ENCODE peak calls at places on chromosomes 6 and 20, in six cellular contexts. D is OCI-LY7; A is CD4-positive, alpha-beta T cell; T is NCI-H1417; E is NCI-H146; P is activated B cell treated with CpG ODN at 0.5 μM for 24 hours. J is an unnamed sample.

GRCh38 chr6:163777706-163778105 is 363.2 kb downstream of the QKI start:
- DNase-seq in D (no peak), A (no peak), T (no peak), E (no peak), P (no peak), J (no peak)

GRCh38 chr20:50221501-50222323 is 31.1 kb downstream of the CEBPB start:
- DNase-seq in D (no peak), A (no peak), T (no peak), E (no peak), P (no peak), J (peak; percentile 91)

GRCh38 chr6:116672306-116672705 is 3.7 kb upstream of the ZUP1 start:
- DNase-seq in D (no peak), A (no peak), T (no peak), E (no peak), P (no peak), J (no peak)

GRCh38 chr20:43812216-43812615 is 85.4 kb upstream of the GTSF1L start:
- DNase-seq in D (no peak), A (no peak), T (no peak), E (no peak), P (no peak), J (no peak)

GRCh38 chr6:31970604-31971271 is 1.2 kb downstream of the DXO start:
- DNase-seq in D (no peak), A (no peak), T (peak; percentile 69), E (peak; percentile 15), P (no peak), J (peak; percentile 23)

GRCh38 chr6:72649032-72649984 is 27.4 kb downstream of the KCNQ5 start:
- DNase-seq in D (no peak), A (no peak), T (no peak), E (no peak), P (no peak), J (peak; percentile 90)

GRCh38 chr20:35820715-35821114 is 48.9 kb downstream of the PHF20 start:
- DNase-seq in D (no peak), A (no peak), T (no peak), E (no peak), P (no peak), J (peak; percentile 37)

GRCh38 chr6:170281331-170282292 is 9.3 kb downstream of the DLL1 start:
- DNase-seq in D (no peak), A (no peak), T (peak; percentile 47), E (no peak), P (no peak), J (no peak)

GRCh38 chr6:170158296-170159039 is 132.4 kb downstream of the DLL1 start:
- DNase-seq in D (no peak), A (no peak), T (no peak), E (no peak), P (no peak), J (no peak)

GRCh38 chr6:154245542-154245941 is 111.1 kb downstream of the IPCEF1 start:
- DNase-seq in D (no peak), A (no peak), T (no peak), E (no peak), P (no peak), J (no peak)

GRCh38 chr20:9458075-9458818 is 56.1 kb upstream of the LAMP5 start:
- DNase-seq in D (peak; percentile 28), A (no peak), T (peak; percentile 11), E (peak; percentile 56), P (no peak), J (peak; percentile 64)

GRCh38 chr6:456887-457286 is 65.3 kb downstream of the IRF4 start:
- DNase-seq in D (no peak), A (no peak), T (no peak), E (no peak), P (no peak), J (no peak)

GRCh38 chr20:16764560-16764959 is 16.4 kb downstream of the OTOR start:
- DNase-seq in D (no peak), A (no peak), T (no peak), E (no peak), P (no peak), J (no peak)

GRCh38 chr6:84553527-84553926 is 210.9 kb downstream of the TBX18 start:
- DNase-seq in D (no peak), A (no peak), T (no peak), E (no peak), P (no peak), J (peak; percentile 20)

GRCh38 chr6:3296537-3297453 is 38.0 kb downstream of the PSMG4 start:
- DNase-seq in D (no peak), A (no peak), T (peak; percentile 58), E (no peak), P (no peak), J (no peak)

GRCh38 chr6:43695967-43696291 is 8.3 kb upstream of the MRPS18A start:
- DNase-seq in D (no peak), A (no peak), T (no peak), E (no peak), P (no peak), J (no peak)

GRCh38 chr6:128427139-128427538 is 93.3 kb downstream of the PTPRK start:
- DNase-seq in D (no peak), A (no peak), T (no peak), E (no peak), P (no peak), J (no peak)

GRCh38 chr6:24139080-24139479 is 13.1 kb downstream of the NRSN1 start:
- DNase-seq in D (no peak), A (no peak), T (no peak), E (no peak), P (no peak), J (no peak)

GRCh38 chr20:38730989-38731737 is 6.9 kb downstream of the SLC32A1 start:
- DNase-seq in D (peak; percentile 81), A (peak; percentile 68), T (peak; percentile 93), E (peak; percentile 87), P (peak; percentile 68), J (peak; percentile 59)

GRCh38 chr6:121835662-121836061 is 400.2 kb downstream of the GJA1 start:
- DNase-seq in D (no peak), A (no peak), T (no peak), E (no peak), P (no peak), J (no peak)

GRCh38 chr6:165746331-165746730 is 83.3 kb upstream of the PDE10A start:
- DNase-seq in D (no peak), A (no peak), T (no peak), E (no peak), P (no peak), J (no peak)

GRCh38 chr6:56595490-56596122 is 47.1 kb downstream of the DST start:
- DNase-seq in D (peak; percentile 73), A (peak; percentile 22), T (peak; percentile 79), E (peak; percentile 61), P (no peak), J (peak; percentile 64)

GRCh38 chr6:73028893-73029450 is 196.3 kb downstream of the KHDC1L start:
- DNase-seq in D (no peak), A (no peak), T (peak; percentile 34), E (no peak), P (no peak), J (no peak)

GRCh38 chr6:74368746-74369145 is 672.7 kb downstream of the CD109 start:
- DNase-seq in D (no peak), A (no peak), T (no peak), E (no peak), P (no peak), J (no peak)

GRCh38 chr6:11218827-11219826 is 13.3 kb downstream of the NEDD9 start:
- DNase-seq in D (no peak), A (no peak), T (no peak), E (no peak), P (no peak), J (no peak)